ENCODE peak calls at places on chromosomes 12 and 14, in ten cellular contexts. X is aorta, S is adrenal gland, V is H7, A is mesendoderm, F is psoas muscle, Z is Caco-2, R is endodermal cell, W is uterus, I is thyroid gland. T is an unnamed sample.

GRCh38 chr14:75389679-75390078 is 38.1 kb upstream of the JDP2 start:
- DNase-seq in X (no peak), S (no peak), V (no peak), A (no peak), F (no peak), Z (no peak), R (no peak), W (no peak), I (no peak), T (no peak)

GRCh38 chr12:24615967-24616411 is 332.9 kb downstream of the BCAT1 start:
- DNase-seq in X (no peak), S (no peak), V (no peak), A (peak; percentile 82), F (no peak), Z (peak; percentile 77), R (peak; percentile 73), W (no peak), I (no peak), T (no peak)

GRCh38 chr12:124213606-124214347 is 81.1 kb upstream of the RFLNA start:
- DNase-seq in X (no peak), S (no peak), V (no peak), A (no peak), F (no peak), Z (no peak), R (no peak), W (no peak), I (no peak), T (no peak)

GRCh38 chr12:117032593-117033381 is 66.4 kb downstream of the TESC start:
- DNase-seq in X (no peak), S (no peak), V (peak; percentile 75), A (no peak), F (no peak), Z (no peak), R (peak; percentile 78), W (no peak), I (peak; percentile 3), T (no peak)

GRCh38 chr12:67634167-67634793 is 14.3 kb upstream of the DYRK2 start:
- DNase-seq in X (no peak), S (peak; percentile 19), V (peak; percentile 40), A (no peak), F (no peak), Z (no peak), R (no peak), W (no peak), I (no peak), T (no peak)

GRCh38 chr12:120474092-120474960 is 4.8 kb upstream of the SRSF9 start:
- DNase-seq in X (peak; percentile 73), S (peak; percentile 78), V (peak; percentile 47), A (peak; percentile 82), F (no peak), Z (peak; percentile 41), R (peak; percentile 74), W (peak; percentile 53), I (no peak), T (peak; percentile 93)

GRCh38 chr12:28088566-28089277 is 101.5 kb upstream of the CCDC91 start:
- DNase-seq in X (no peak), S (no peak), V (no peak), A (no peak), F (no peak), Z (no peak), R (no peak), W (no peak), I (no peak), T (no peak)

GRCh38 chr14:75476274-75476995 is 45.8 kb upstream of the BATF start:
- DNase-seq in X (peak; percentile 17), S (no peak), V (peak; percentile 59), A (peak; percentile 40), F (no peak), Z (peak; percentile 78), R (peak; percentile 61), W (no peak), I (no peak), T (no peak)

GRCh38 chr14:95431199-95432145 is 85.0 kb downstream of the SYNE3 start:
- DNase-seq in X (peak; percentile 23), S (no peak), V (peak; percentile 73), A (peak; percentile 71), F (no peak), Z (no peak), R (peak; percentile 77), W (no peak), I (no peak), T (peak; percentile 76)

GRCh38 chr14:95434161-95434560 is 82.3 kb downstream of the SYNE3 start:
- DNase-seq in X (no peak), S (no peak), V (no peak), A (no peak), F (no peak), Z (no peak), R (no peak), W (no peak), I (no peak), T (no peak)

GRCh38 chr14:95433094-95433478 is 83.4 kb downstream of the SYNE3 start:
- DNase-seq in X (peak; percentile 33), S (no peak), V (no peak), A (no peak), F (no peak), Z (no peak), R (no peak), W (no peak), I (no peak), T (no peak)

GRCh38 chr14:95428557-95428956 is 87.9 kb downstream of the SYNE3 start:
- DNase-seq in X (no peak), S (no peak), V (no peak), A (no peak), F (no peak), Z (no peak), R (no peak), W (no peak), I (no peak), T (no peak)

DNA sequence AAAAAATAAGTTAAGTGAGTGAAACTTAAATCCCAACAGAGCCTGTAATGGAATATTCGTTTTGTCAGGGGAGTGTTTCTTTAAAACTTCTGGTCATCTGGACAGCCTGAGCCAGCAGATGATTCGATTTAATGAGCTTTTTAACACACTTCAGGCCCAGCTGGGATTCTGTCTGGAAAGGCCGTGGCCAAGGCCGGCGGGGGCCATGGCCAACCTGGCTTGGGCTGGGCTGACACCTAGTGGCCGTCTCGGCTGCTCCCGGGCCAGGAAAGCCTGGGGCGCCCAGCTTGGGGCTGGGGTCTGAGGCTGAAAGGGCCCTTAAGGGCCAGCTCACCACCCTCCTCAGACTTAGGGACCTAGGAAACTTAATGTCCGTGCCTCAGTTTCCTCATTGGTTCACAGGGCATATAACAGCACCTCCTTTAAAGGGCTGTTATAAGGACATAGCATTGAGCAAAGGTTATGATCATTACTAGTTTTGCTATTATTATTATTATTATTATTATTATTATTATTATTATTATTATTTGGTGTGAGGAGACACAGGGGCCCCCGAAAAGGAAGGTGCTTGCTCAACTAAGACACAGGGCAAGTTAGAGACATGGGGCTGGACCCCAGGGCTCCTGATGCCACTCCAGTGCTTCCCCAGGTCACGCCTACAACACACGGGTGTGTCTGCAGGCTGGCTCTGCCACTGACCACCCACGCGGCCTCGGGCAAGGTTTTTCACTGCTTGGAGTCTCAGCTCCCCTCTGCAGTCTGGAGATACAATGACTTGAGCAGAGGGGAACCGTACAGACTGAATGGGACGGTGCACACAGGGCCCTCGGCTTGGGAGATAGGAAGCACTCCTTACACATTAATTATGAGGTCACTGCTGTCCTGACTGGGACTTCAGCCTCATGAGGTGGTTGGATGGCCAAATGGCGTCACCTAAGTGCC is 84.0 kb downstream of the SYNE3 start:
- DNase-seq in X (peak; percentile 44), S (peak; percentile 30), V (peak; percentile 92), A (peak; percentile 60), F (no peak), Z (peak; percentile 63), R (peak; percentile 89), W (peak; percentile 38), I (peak; percentile 59), T (peak; percentile 86)
- H3K27me3 ChIP-seq in X (no peaks in the 10 kb centered on the region), S (no peaks in the 10 kb centered on the region), V (no peaks in the 10 kb centered on the region), A (no peaks in the 10 kb centered on the region), F (no peaks in the 10 kb centered on the region), Z (no peaks in the 10 kb centered on the region), R (no peaks in the 10 kb centered on the region), W (no peaks in the 10 kb centered on the region), I (no peaks in the 10 kb centered on the region), T (no peaks in the 10 kb centered on the region)

DNA sequence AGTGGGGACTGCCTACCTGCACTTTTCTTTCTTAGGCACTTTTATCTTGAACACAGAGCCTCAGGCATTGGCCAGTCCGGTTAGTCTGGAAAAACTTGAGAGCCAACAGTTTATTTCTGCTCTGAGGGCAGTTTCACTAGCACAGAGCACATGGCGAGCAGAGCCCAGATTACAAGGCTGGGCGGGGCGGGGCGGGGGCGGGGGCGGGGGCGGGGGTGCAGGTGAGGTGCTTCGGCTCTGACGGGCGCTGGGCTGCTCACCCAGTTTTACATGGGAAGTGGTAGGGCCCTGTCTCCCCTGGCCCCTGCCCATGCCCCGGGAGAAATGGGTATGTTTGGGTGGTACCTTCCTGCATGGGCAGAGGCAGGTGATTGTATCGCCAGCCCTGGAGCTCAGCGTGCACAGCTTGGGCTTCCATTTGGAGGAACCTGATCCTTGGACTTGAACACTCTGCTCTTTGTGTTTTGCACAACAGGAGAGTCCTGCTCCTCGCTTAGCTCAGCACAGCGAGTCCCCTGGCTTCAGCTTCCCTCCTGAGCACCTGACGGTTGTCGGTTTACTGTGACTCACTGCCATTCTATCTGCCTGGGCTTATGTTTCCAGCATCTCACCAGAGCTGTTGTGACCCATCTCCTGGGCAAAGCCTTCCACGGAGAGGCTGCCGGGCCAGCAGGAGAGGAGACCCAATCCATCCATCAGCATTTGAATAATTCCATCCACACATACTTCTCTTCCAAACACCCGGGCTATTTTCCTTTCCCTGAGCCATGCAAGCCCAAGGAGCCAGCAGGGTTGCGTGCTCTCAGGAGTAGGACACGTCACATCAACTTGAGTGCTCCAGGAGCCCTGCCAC is 108.5 kb downstream of the ARF6 start:
- DNase-seq in X (peak; percentile 62), S (no peak), V (peak; percentile 74), A (peak; percentile 77), F (peak; percentile 67), Z (peak; percentile 88), R (peak; percentile 82), W (peak; percentile 44), I (peak; percentile 91), T (peak; percentile 92)
- H3K4me3 ChIP-seq in X (no peak overlapping the region), S (no peak overlapping the region), V (no peak overlapping the region), A (no peak overlapping the region), F (peak overlapping the region; percentile 51), Z (peak overlapping the region; percentile 13), R (no peak overlapping the region), W (no peak overlapping the region), I (no peak overlapping the region), T (peak overlapping the region; percentile 56)

DNA sequence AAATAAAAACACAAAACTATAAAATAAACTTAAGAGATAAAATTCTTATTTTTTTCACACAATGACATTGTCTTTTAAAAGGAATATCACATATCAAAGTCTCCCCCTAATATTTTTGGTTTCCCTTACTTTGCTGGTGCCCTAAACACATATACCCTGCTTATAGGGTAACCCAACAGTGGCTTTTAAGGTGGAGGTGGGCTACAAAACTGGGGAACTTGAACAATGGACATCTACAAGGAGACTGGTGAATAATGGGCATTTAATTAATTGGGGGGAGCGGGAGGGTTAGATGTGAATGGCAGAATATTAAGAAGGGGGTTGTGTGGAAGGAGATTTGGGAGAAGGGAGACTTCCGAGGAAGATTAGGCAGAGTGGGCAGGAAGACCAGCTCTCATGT is 9.6 kb downstream of the B4GALNT1 start:
- DNase-seq in X (no peak), S (no peak), V (no peak), A (no peak), F (no peak), Z (no peak), R (no peak), W (no peak), I (no peak), T (peak; percentile 62)
- H3K27me3 ChIP-seq in X (no peaks in the 10 kb centered on the region), S (peaks cover 60% of the 10 kb centered on the region), V (peaks cover 100% of the 10 kb centered on the region), A (peaks cover 83% of the 10 kb centered on the region), F (no peaks in the 10 kb centered on the region), Z (peaks cover 4% of the 10 kb centered on the region), R (peaks cover 99% of the 10 kb centered on the region), W (no peaks in the 10 kb centered on the region), I (peaks cover 40% of the 10 kb centered on the region), T (peaks cover 57% of the 10 kb centered on the region)

DNA sequence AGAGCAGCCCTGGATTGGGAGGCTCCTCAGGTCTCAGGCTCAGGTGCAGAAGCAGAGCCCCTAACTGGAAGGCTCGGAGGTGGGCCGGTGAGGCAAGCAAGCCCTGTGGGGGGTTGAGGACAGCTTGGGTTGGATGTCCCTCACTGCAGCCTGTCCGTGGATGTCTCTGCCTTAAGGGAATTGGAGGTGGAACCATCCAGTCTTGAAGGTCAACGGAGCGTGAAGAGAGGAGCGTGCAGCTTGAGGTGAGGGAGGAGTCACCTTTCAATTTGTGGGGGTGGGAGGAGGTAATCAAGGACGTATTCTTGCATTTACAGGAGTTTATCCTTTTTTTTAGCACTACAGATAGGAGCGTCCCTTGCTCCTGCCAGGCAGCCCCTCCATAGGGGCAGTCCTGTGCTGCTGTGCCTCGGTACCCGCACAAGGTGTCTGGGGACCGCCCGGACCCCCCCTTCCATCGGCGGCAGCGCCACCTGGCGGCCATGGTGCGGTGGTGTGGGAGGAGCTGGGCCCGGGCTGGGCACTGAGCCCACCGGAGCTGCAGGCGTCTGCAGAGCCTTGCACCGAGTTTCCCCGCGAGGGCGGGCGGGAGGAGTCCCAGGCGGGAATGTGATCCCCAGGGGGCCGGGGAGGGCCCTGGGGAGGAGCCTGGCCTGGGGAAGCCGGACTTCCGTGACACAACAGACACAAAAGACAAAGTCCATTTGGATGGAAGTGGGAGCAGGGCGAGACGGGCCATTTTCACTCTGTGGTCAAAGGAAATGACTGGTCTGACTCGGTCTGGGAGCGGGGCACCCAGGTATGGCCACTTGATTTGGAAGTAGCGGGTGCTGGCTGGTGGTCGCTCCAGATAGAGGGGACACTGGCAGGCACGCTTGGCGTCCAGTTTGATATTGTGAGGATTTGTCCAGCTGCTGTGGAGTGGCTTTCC is 884 bp downstream of the DNAJC22 start:
- DNase-seq in X (peak; percentile 86), S (peak; percentile 76), V (peak; percentile 99), A (peak; percentile 82), F (peak; percentile 73), Z (peak; percentile 99), R (peak; percentile 98), W (peak; percentile 50), I (peak; percentile 95), T (peak; percentile 100)
- H3K4me3 ChIP-seq in X (no peak overlapping the region), S (no peak overlapping the region), V (peak overlapping the region; percentile 40), A (no peak overlapping the region), F (peak overlapping the region; percentile 63), Z (peak overlapping the region; percentile 43), R (peak overlapping the region; percentile 72), W (no peak overlapping the region), I (peak overlapping the region; percentile 26), T (peak overlapping the region; percentile 67)